ENCODE peak calls at places on chromosome 10, in nine cellular contexts. X, D, R, M, F, N, Z, J and K are unnamed samples.
A peak's percentile ranks its signal among the peaks of the same experiment; 100 is the strongest.

GRCh38 chr10:49523301-49523700 is 15.6 kb downstream of the ERCC6 start:
- DNase-seq in M (no peak), R (no peak), F (no peak), X (no peak), N (no peak), J (no peak), Z (no peak), D (no peak), K (no peak)

GRCh38 chr10:20399789-20400188 is 497.3 kb downstream of the NEBL start:
- DNase-seq in Z (no peak), R (no peak), F (no peak), J (no peak), N (no peak), M (no peak), D (no peak), X (no peak), K (no peak)

GRCh38 chr10:72564596-72564995 is 61.3 kb downstream of the MICU1 start:
- DNase-seq in X (no peak), D (no peak), F (no peak), N (no peak), R (no peak), Z (no peak), J (no peak), M (no peak), K (no peak)

GRCh38 chr10:25743832-25744231 is 190.2 kb upstream of the MYO3A start:
- DNase-seq in D (no peak), R (no peak), M (no peak), Z (no peak), X (no peak), N (no peak), F (no peak), J (no peak), K (no peak)

GRCh38 chr10:86961481-86962091 is 3.2 kb downstream of the SNCG start:
- DNase-seq in N (peak; percentile 28), X (no peak), F (no peak), R (no peak), M (peak; percentile 10), Z (no peak), D (no peak), J (peak; percentile 63), K (no peak)

GRCh38 chr10:4678023-4678950 is 147.7 kb upstream of the AKR1E2 start:
- DNase-seq in F (no peak), M (no peak), N (peak; percentile 14), J (no peak), X (no peak), R (peak; percentile 28), D (no peak), Z (peak; percentile 54), K (peak; percentile 18)

GRCh38 chr10:1232164-1232911 is 176.2 kb downstream of the WDR37 start:
- DNase-seq in N (no peak), Z (no peak), J (no peak), M (no peak), F (no peak), D (no peak), R (no peak), X (no peak), K (no peak)

GRCh38 chr10:82942572-82943091 is 1067.6 kb downstream of the NRG3 start:
- DNase-seq in X (peak; percentile 52), J (no peak), D (no peak), R (no peak), F (no peak), Z (no peak), N (peak; percentile 58), M (no peak), K (no peak)

GRCh38 chr10:34203966-34204630 is 611.0 kb downstream of the PARD3 start:
- DNase-seq in D (no peak), X (no peak), J (no peak), F (no peak), N (no peak), R (no peak), M (no peak), Z (peak; percentile 54), K (no peak)

GRCh38 chr10:5274795-5275194 is 78.2 kb downstream of the AKR1C4 start:
- DNase-seq in J (no peak), D (no peak), X (no peak), Z (no peak), F (no peak), N (no peak), R (no peak), M (no peak), K (no peak)

GRCh38 chr10:88617772-88618300 is 31.3 kb downstream of the LIPJ start:
- DNase-seq in F (no peak), J (no peak), N (no peak), Z (no peak), D (no peak), R (no peak), M (no peak), X (no peak), K (no peak)

DNA sequence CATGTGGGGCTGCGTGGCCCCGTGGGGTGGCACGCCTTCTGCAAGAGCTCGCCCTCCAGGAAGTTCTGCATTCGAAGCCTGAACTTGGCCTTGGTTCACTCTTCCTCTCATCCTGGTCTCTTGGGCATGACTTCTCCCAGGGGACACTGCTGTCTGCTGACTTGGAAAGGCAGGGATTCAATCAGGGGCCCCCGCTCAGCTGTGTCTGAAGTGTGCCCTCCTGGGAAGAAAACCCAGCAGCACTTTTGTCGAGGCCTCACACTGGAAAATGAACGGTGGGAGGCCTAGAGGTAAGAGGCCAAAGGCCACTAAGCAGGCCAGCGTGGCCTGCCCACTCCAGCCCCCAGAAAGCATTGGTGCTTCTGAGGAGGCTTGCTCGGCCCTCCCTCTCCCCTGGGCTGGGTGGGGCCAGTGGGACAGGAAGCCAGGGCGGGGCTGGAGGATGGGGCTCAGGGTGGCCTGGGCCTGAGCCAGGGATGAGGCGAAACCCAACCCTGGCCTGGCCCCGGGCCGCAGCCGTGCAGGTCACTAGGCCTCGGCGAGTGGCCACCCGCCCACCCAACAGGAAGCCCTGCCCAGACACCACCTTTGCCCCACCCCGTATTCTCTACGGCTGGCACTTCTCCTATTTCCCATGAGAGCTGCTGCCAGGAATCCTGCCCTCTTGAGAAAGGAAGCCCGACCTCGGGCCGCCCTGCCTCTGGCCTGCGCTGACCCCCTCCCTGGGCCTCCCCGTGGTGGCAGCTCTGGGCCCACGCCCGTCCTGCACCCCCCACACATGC is 81.1 kb downstream of the ZMIZ1 start:
- DNase-seq in N (peak; percentile 71), R (peak; percentile 91), M (peak; percentile 63), X (peak; percentile 67), F (peak; percentile 96), D (no peak), Z (no peak), J (peak; percentile 93), K (peak; percentile 84)
- H3K4me1 ChIP-seq in N (peaks cover 68% of the 10 kb centered on the region), R (peaks cover 99% of the 10 kb centered on the region), M (peaks cover 99% of the 10 kb centered on the region), X (peaks cover 100% of the 10 kb centered on the region), F (peaks cover 89% of the 10 kb centered on the region), D (no peaks in the 10 kb centered on the region), Z (peaks cover 61% of the 10 kb centered on the region), J (peaks cover 98% of the 10 kb centered on the region), K (peaks cover 82% of the 10 kb centered on the region)

GRCh38 chr10:110163841-110164240 is 43.6 kb upstream of the MXI1 start:
- DNase-seq in Z (no peak), D (no peak), J (no peak), X (no peak), N (no peak), M (no peak), F (no peak), R (no peak), K (no peak)
- TF ChIP-seq EP300 in Z (no peak), D (no peak), J (no peak), X (no peak), N (no peak), M (no peak), F (no peak), R (no peak), K (no peak)

GRCh38 chr10:117411440-117412428 is 36.5 kb upstream of the PDZD8 start:
- DNase-seq in F (peak; percentile 79), J (peak; percentile 29), X (no peak), D (no peak), Z (no peak), M (peak; percentile 44), R (no peak), N (no peak), K (no peak)

GRCh38 chr10:117412469-117413005 is 37.3 kb upstream of the PDZD8 start:
- DNase-seq in M (no peak), N (no peak), X (no peak), J (no peak), R (no peak), Z (no peak), D (no peak), F (no peak), K (no peak)

GRCh38 chr10:117405730-117406129 is 30.5 kb upstream of the PDZD8 start:
- DNase-seq in N (no peak), R (no peak), X (no peak), M (no peak), F (no peak), D (no peak), Z (no peak), J (no peak), K (no peak)

GRCh38 chr10:117408436-117409384 is 33.5 kb upstream of the PDZD8 start:
- DNase-seq in N (no peak), F (peak; percentile 52), Z (no peak), X (no peak), R (no peak), D (no peak), M (no peak), J (no peak), K (no peak)

DNA sequence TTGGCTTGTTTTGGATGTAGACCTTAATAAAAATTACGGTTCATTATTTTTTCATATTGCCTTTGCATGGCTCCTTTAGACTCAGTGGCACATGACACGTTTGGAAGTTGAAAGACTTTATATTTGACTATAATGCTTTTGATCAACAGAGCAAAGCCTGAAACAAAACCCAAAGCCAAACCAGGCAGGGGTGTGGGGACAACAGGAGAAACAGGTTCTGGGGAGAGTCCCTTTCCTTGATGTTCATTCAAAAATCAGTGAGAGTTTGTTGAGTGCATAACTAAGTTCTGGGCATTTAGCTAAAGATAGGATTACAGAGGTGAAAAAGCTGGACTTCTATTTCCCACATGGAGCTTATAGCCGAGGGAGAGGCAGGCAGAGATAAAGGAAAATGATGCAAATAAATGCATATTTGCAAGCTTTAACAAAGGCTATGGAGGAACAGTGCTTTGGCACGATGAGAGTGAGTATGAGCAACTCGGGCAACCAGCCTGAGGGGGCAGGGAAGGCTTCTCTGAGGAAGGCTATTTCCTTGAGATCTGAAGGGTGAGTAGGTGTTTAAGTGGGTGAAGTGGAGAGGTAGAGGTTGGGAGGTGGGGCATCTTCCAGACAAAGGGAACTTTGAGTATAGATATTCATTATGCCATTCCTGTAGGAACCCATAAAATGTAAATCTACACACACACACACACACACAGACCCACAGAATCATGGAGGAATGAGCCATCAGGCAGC is 34.5 kb upstream of the PDZD8 start:
- DNase-seq in M (no peak), J (no peak), F (no peak), D (no peak), R (no peak), N (no peak), X (no peak), Z (no peak), K (no peak)
- H3K4me1 ChIP-seq in M (no peaks in the 10 kb centered on the region), J (peaks cover 10% of the 10 kb centered on the region), F (peaks cover 30% of the 10 kb centered on the region), D (no peaks in the 10 kb centered on the region), R (peaks cover 48% of the 10 kb centered on the region), N (no peaks in the 10 kb centered on the region), X (no peaks in the 10 kb centered on the region), Z (peaks cover 56% of the 10 kb centered on the region), K (no peaks in the 10 kb centered on the region)

DNA sequence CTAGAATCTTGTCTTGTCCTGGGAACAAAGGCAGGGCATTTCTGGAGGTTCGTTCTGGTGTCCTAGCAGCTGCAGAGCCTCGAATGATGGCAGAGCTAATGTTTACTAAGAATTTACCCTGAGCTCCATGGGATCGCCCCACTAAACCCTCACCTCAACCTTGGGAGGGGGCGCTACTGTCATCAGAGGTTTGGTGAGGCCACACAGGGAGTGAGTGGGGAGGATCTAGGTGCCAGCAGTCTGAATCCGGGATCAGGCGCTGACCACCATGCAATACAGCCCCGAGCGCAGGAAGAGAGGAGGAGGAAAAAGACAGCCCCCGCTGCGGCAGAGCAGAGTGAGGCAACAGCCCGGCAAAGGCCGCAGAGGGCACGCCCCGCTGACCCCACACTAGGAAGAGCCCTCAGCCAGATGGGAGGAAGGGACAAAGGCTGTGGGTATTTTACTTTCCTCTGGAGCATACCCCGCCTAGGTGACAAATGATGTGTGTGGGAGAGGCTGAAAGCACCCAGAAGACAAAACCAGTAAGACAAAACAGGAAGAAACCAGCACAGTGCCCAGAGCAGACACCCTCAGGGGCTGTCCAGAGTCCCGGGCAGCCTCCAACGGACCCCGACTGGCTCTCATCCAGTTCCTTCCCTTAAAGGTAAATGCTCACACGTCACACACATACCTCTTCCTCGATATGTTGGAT is 103.5 kb downstream of the FAM53B start:
- DNase-seq in R (no peak), M (no peak), F (peak; percentile 57), D (no peak), X (no peak), J (peak; percentile 89), Z (no peak), N (no peak), K (no peak)
- TF ChIP-seq EP300 in R (no peak), M (no peak), F (no peak), D (no peak), X (no peak), J (no peak), Z (no peak), N (no peak), K (no peak)